ENCODE peak calls at places on chromosomes 2 and 18, in eight cellular contexts. X is CD4-positive, CD25-positive, alpha-beta regulatory T cell; F is endothelial cell of umbilical vein; Z is H9; K is HL-60; I is thyroid gland; E is effector memory CD4-positive, alpha-beta T cell; W is aorta. B is an unnamed sample.

GRCh38 chr2:76567478-76567877 is 856.8 kb upstream of the GCFC2 start:
- DNase-seq in X (no peak), F (no peak), Z (peak), K (no peak), I (no peak), E (no peak), W (no peak), B (no peak)

GRCh38 chr2:113228351-113228750 is 50.4 kb downstream of the PAX8 start:
- DNase-seq in X (no peak), F (no peak), Z (no peak), K (no peak), I (no peak), E (no peak), W (no peak), B (no peak)

GRCh38 chr2:163077241-163077640 is 238.7 kb upstream of the KCNH7 start:
- DNase-seq in X (no peak), F (no peak), Z (no peak), K (peak), I (no peak), E (no peak), W (no peak), B (no peak)

GRCh38 chr2:31664949-31665724 is 84.4 kb upstream of the SRD5A2 start:
- DNase-seq in X (no peak), F (no peak), Z (no peak), K (no peak), I (no peak), E (no peak), W (no peak), B (no peak)

GRCh38 chr2:179341152-179341866 is 76.7 kb upstream of the SESTD1 start:
- DNase-seq in X (no peak), F (no peak), Z (no peak), K (no peak), I (no peak), E (no peak), W (no peak), B (no peak)

GRCh38 chr2:46072146-46072820 is 224.9 kb upstream of the EPAS1 start:
- DNase-seq in X (no peak), F (no peak), Z (no peak), K (no peak), I (no peak), E (no peak), W (no peak), B (no peak)

GRCh38 chr2:8654483-8654882 is 27.4 kb upstream of the ID2 start:
- DNase-seq in X (no peak), F (no peak), Z (no peak), K (no peak), I (no peak), E (no peak), W (no peak), B (no peak)

GRCh38 chr2:218024871-218025270 is 22.1 kb upstream of the TNS1 start:
- DNase-seq in X (no peak), F (no peak), Z (peak), K (no peak), I (no peak), E (no peak), W (no peak), B (no peak)

GRCh38 chr2:182047544-182047943 is 61.9 kb downstream of the PPP1R1C start:
- DNase-seq in X (no peak), F (no peak), Z (no peak), K (no peak), I (no peak), E (no peak), W (no peak), B (no peak)

GRCh38 chr2:239673641-239674040 is 272.8 kb upstream of the HDAC4 start:
- DNase-seq in X (no peak), F (no peak), Z (no peak), K (no peak), I (no peak), E (no peak), W (no peak), B (no peak)

GRCh38 chr2:48315847-48316194 is 214.1 kb upstream of the STON1 start:
- DNase-seq in X (peak), F (peak), Z (peak), K (no peak), I (peak), E (peak), W (no peak), B (peak)

GRCh38 chr2:189581354-189582139 is 961 bp upstream of the SLC40A1 start:
- DNase-seq in X (no peak), F (no peak), Z (peak), K (no peak), I (peak), E (no peak), W (peak), B (no peak)

GRCh38 chr2:23624915-23625314 is 239.9 kb downstream of the KLHL29 start:
- DNase-seq in X (no peak), F (no peak), Z (no peak), K (no peak), I (no peak), E (no peak), W (no peak), B (no peak)

GRCh38 chr18:70464343-70465114 is 175.7 kb downstream of the SOCS6 start:
- DNase-seq in X (no peak), F (peak), Z (peak), K (peak), I (peak), E (no peak), W (peak), B (peak)

GRCh38 chr2:146312899-146313298 is 1531.9 kb upstream of the ACVR2A start:
- DNase-seq in X (no peak), F (peak), Z (no peak), K (no peak), I (no peak), E (no peak), W (no peak), B (no peak)

GRCh38 chr2:237509905-237510304 is 22.9 kb downstream of the MLPH start:
- DNase-seq in X (no peak), F (peak), Z (no peak), K (no peak), I (no peak), E (no peak), W (no peak), B (no peak)

GRCh38 chr2:160220545-160221009 is 20.5 kb upstream of the ITGB6 start:
- DNase-seq in X (no peak), F (no peak), Z (no peak), K (no peak), I (no peak), E (no peak), W (no peak), B (no peak)

DNA sequence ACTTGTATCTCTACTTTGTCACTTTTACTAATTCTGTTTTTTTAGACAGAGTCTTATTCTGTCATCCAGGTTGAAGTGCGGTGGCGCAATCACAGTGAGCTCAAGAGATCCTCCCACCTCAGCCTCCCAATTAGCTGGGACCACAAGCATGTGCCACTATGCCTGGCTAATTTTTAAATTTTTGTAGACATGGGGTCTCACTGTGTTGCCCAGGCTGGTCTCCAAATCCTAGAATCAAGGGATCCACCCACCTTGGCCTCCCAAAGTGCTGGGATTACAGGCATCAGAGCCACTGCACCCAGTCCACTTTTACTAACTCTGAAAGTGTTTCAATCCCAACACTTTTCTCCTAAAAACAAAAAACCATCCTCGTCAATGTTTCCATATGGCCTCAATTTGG is 94.9 kb downstream of the MALT1 start:
- DNase-seq in X (no peak), F (no peak), Z (peak), K (no peak), I (no peak), E (no peak), W (no peak), B (no peak)
- H3K27ac ChIP-seq in X (no peak), F (no peak), Z (no peak), K (no peak), I (no peak), E (no peak), W (no peak), B (no peak)

GRCh38 chr18:24051256-24051947 is 36.8 kb downstream of the TTC39C start:
- DNase-seq in X (no peak), F (no peak), Z (no peak), K (no peak), I (no peak), E (no peak), W (no peak), B (no peak)

GRCh38 chr18:24054130-24054529 is 39.6 kb downstream of the TTC39C start:
- DNase-seq in X (no peak), F (no peak), Z (no peak), K (no peak), I (no peak), E (no peak), W (no peak), B (no peak)

GRCh38 chr18:24055009-24055804 is 40.7 kb downstream of the TTC39C start:
- DNase-seq in X (no peak), F (no peak), Z (no peak), K (no peak), I (no peak), E (no peak), W (no peak), B (no peak)

GRCh38 chr18:24052053-24052452 is 37.5 kb downstream of the TTC39C start:
- DNase-seq in X (no peak), F (no peak), Z (no peak), K (no peak), I (no peak), E (no peak), W (no peak), B (no peak)

DNA sequence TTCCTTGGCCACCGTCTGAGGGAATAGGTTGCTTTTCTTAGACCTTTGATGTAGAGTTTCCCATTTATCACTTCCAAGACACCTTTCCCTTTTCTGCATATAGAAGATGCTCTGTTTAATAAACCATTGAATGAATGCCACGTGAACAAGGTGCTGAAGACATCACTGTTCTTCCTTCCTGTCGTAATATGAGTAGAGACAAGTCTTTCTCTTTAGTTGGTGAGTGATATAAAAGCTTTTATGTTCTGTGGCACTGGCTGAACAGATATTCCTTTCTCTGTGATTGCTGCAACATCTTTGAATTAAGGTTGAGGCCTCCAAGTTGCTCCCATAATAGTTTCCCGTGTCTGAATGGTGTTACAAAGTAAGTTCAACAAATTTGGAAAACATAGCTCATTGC is 38.7 kb downstream of the TTC39C start:
- DNase-seq in X (no peak), F (no peak), Z (no peak), K (no peak), I (no peak), E (no peak), W (no peak), B (no peak)
- H3K27ac ChIP-seq in X (peak), F (no peak), Z (no peak), K (no peak), I (no peak), E (peak), W (no peak), B (no peak)

GRCh38 chr2:117963446-117963845 is 50.4 kb downstream of the CCDC93 start:
- DNase-seq in X (no peak), F (no peak), Z (no peak), K (no peak), I (no peak), E (no peak), W (no peak), B (no peak)
- H3K27ac ChIP-seq in X (no peak), F (no peak), Z (no peak), K (no peak), I (no peak), E (no peak), W (no peak), B (no peak)

GRCh38 chr2:109646961-109647360 is 32.8 kb downstream of the SOWAHC start:
- DNase-seq in X (no peak), F (no peak), Z (no peak), K (no peak), I (no peak), E (no peak), W (no peak), B (no peak)
- H3K27ac ChIP-seq in X (no peak), F (no peak), Z (no peak), K (no peak), I (no peak), E (no peak), W (peak), B (no peak)

GRCh38 chr18:13096232-13096631 is 105.1 kb downstream of the CEP192 start:
- DNase-seq in X (no peak), F (no peak), Z (no peak), K (no peak), I (no peak), E (no peak), W (no peak), B (no peak)

GRCh38 chr18:13100942-13101658 is 109.9 kb downstream of the CEP192 start:
- DNase-seq in X (no peak), F (no peak), Z (no peak), K (no peak), I (no peak), E (no peak), W (no peak), B (no peak)

GRCh38 chr18:13095466-13095865 is 104.3 kb downstream of the CEP192 start:
- DNase-seq in X (no peak), F (no peak), Z (no peak), K (no peak), I (no peak), E (no peak), W (no peak), B (no peak)

GRCh38 chr18:13101659-13101992 is 110.5 kb downstream of the CEP192 start:
- DNase-seq in X (no peak), F (no peak), Z (no peak), K (no peak), I (no peak), E (no peak), W (no peak), B (no peak)

DNA sequence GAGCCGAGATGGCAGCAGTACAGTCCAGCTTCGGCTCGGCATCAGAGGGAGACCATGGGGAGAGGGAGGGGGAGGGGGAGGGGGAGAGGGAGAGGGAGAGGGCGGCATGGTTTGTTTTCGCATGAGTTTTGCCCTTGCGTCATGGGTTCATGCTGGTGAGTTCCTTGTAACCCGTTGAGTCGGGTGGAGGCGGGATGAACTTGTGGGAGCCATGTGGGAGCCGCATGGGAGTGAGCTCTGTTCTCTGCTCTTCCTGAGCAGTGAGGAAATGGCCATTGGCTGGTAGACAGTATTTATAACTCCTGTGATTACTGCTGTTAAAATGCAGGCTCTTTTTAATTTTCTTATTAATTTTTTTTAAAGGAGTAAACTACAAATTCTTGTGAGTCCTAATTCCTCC is 108.0 kb downstream of the CEP192 start:
- DNase-seq in X (no peak), F (no peak), Z (no peak), K (no peak), I (no peak), E (no peak), W (no peak), B (no peak)
- H3K27ac ChIP-seq in X (no peak), F (no peak), Z (no peak), K (no peak), I (no peak), E (no peak), W (no peak), B (no peak)

GRCh38 chr2:65999103-65999502 is 435.8 kb upstream of the MEIS1 start:
- DNase-seq in X (no peak), F (no peak), Z (no peak), K (no peak), I (no peak), E (no peak), W (no peak), B (no peak)

GRCh38 chr2:66000888-66001287 is 434.0 kb upstream of the MEIS1 start:
- DNase-seq in X (no peak), F (no peak), Z (no peak), K (no peak), I (no peak), E (no peak), W (no peak), B (no peak)

GRCh38 chr2:66003931-66004330 is 431.0 kb upstream of the MEIS1 start:
- DNase-seq in X (no peak), F (no peak), Z (no peak), K (no peak), I (no peak), E (no peak), W (no peak), B (no peak)

GRCh38 chr2:65999790-66000189 is 435.1 kb upstream of the MEIS1 start:
- DNase-seq in X (no peak), F (no peak), Z (no peak), K (no peak), I (no peak), E (no peak), W (no peak), B (no peak)

GRCh38 chr2:66001538-66001937 is 433.4 kb upstream of the MEIS1 start:
- DNase-seq in X (no peak), F (no peak), Z (no peak), K (no peak), I (no peak), E (no peak), W (no peak), B (no peak)
- H3K27ac ChIP-seq in X (no peak), F (no peak), Z (no peak), K (no peak), I (no peak), E (no peak), W (no peak), B (no peak)

GRCh38 chr2:224416656-224417360 is 14.9 kb upstream of the FAM124B start:
- DNase-seq in X (no peak), F (no peak), Z (no peak), K (no peak), I (no peak), E (no peak), W (no peak), B (no peak)
- H3K27ac ChIP-seq in X (no peak), F (peak), Z (no peak), K (no peak), I (no peak), E (no peak), W (no peak), B (no peak)

GRCh38 chr2:26979761-26980160 is 9.3 kb downstream of the MAPRE3 start:
- DNase-seq in X (no peak), F (no peak), Z (no peak), K (no peak), I (no peak), E (no peak), W (no peak), B (no peak)
- H3K27ac ChIP-seq in X (no peak), F (no peak), Z (no peak), K (no peak), I (no peak), E (no peak), W (no peak), B (no peak)

DNA sequence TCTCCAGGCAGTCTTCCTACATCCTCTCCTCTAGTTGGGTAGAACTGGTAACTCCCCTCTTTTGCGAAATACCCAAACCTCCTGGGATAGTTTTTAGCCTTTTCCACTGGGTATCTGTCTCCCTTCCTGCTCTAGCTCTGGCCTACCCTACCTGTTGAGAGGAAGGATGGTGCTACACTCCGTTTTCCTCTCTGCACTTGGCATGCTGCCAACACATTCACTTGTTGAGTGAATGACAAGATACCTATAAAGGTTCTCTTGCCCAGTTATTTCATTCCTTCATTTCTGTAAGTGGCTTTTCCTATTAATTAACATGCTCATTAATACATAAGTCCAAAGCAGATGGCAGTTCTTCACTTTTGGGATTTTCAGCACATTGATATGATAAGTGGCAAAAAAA is 293.8 kb downstream of the CNTNAP5 start:
- DNase-seq in X (no peak), F (no peak), Z (no peak), K (no peak), I (no peak), E (no peak), W (no peak), B (no peak)
- H3K27ac ChIP-seq in X (no peak), F (no peak), Z (no peak), K (no peak), I (no peak), E (no peak), W (no peak), B (no peak)

B was measured in substantia nigra.